ENCODE peak calls at places on chromosome 2, in four cellular contexts. W is choroid plexus epithelial cell, S is body of pancreas, V is fibroblast of mammary gland. R is an unnamed sample.

GRCh38 chr2:44951714-44952113 is 10.2 kb downstream of the SIX3 start:
- DNase-seq in W (no peak), S (no peak), V (no peak), R (no peak)

GRCh38 chr2:164302786-164303185 is 318.5 kb downstream of the GRB14 start:
- DNase-seq in W (no peak), S (no peak), V (no peak), R (no peak)

GRCh38 chr2:36886664-36887063 is 79.7 kb downstream of the STRN start:
- DNase-seq in W (no peak), S (no peak), V (peak), R (peak)

GRCh38 chr2:240597419-240598181 is 11.1 kb downstream of the CAPN10 start:
- DNase-seq in W (no peak), S (no peak), V (no peak), R (no peak)

GRCh38 chr2:102106133-102106556 is 36.4 kb upstream of the IL1R1 start:
- DNase-seq in W (peak), S (peak), V (peak), R (peak)

GRCh38 chr2:202023198-202023903 is 10.3 kb upstream of the FZD7 start:
- DNase-seq in W (no peak), S (no peak), V (no peak), R (no peak)

GRCh38 chr2:96655491-96655973 is 13.0 kb downstream of the FER1L5 start:
- DNase-seq in W (no peak), S (no peak), V (no peak), R (no peak)

GRCh38 chr2:160010361-160011145 is 51.9 kb downstream of the PLA2R1 start:
- DNase-seq in W (no peak), S (no peak), V (peak), R (no peak)

GRCh38 chr2:96906719-96907404 is 37.0 kb upstream of the SEMA4C start:
- DNase-seq in W (peak), S (no peak), V (peak), R (peak)

GRCh38 chr2:220748875-220749479 is 823.1 kb downstream of the EPHA4 start:
- DNase-seq in W (peak), S (no peak), V (no peak), R (no peak)

GRCh38 chr2:146623771-146624170 is 1221.1 kb upstream of the ACVR2A start:
- DNase-seq in W (peak), S (no peak), V (peak), R (peak)

GRCh38 chr2:38788306-38788705 is 10.3 kb downstream of the GEMIN6 start:
- DNase-seq in W (no peak), S (no peak), V (no peak), R (peak)

GRCh38 chr2:231212329-231212845 is 14.0 kb downstream of the ARMC9 start:
- DNase-seq in W (peak), S (no peak), V (peak), R (peak)

GRCh38 chr2:239186516-239186915 is 214.3 kb downstream of the HDAC4 start:
- DNase-seq in W (no peak), S (no peak), V (no peak), R (no peak)

GRCh38 chr2:179701524-179702110 is 159.8 kb downstream of the ZNF385B start:
- DNase-seq in W (no peak), S (no peak), V (peak), R (no peak)

GRCh38 chr2:222159221-222159620 is 139.6 kb downstream of the PAX3 start:
- DNase-seq in W (no peak), S (no peak), V (no peak), R (no peak)

GRCh38 chr2:121309801-121310200 is 24.8 kb upstream of the TFCP2L1 start:
- DNase-seq in W (no peak), S (no peak), V (peak), R (no peak)

GRCh38 chr2:199434555-199434954 is 23.2 kb downstream of the SATB2 start:
- DNase-seq in W (no peak), S (no peak), V (no peak), R (no peak)

GRCh38 chr2:236264256-236264655 is at the start of gene ASB18:
- DNase-seq in W (no peak), S (no peak), V (no peak), R (no peak)

GRCh38 chr2:240815761-240816583 is 4.0 kb downstream of the KIF1A start:
- DNase-seq in W (no peak), S (no peak), V (no peak), R (no peak)

GRCh38 chr2:212811946-212812345 is 273.3 kb upstream of the ERBB4 start:
- DNase-seq in W (no peak), S (no peak), V (no peak), R (no peak)

GRCh38 chr2:224650815-224651439 is 65.2 kb downstream of the CCDC195 start:
- DNase-seq in W (peak), S (no peak), V (peak), R (peak)

GRCh38 chr2:230411484-230412368 is 4.3 kb upstream of the SP100 start:
- DNase-seq in W (peak), S (peak), V (peak), R (peak)

GRCh38 chr2:74708883-74709282 is 54.8 kb downstream of the SEMA4F start:
- DNase-seq in W (peak), S (no peak), V (peak), R (peak)

GRCh38 chr2:236748801-236749200 is 179.2 kb downstream of the ACKR3 start:
- DNase-seq in W (peak), S (peak), V (no peak), R (peak)

GRCh38 chr2:170696948-170697347 is 18.2 kb upstream of the SP5 start:
- DNase-seq in W (no peak), S (no peak), V (no peak), R (no peak)

GRCh38 chr2:171711351-171711750 is 24.1 kb downstream of the DYNC1I2 start:
- DNase-seq in W (peak), S (no peak), V (no peak), R (peak)

GRCh38 chr2:85889648-85890281 is 975 bp upstream of the ST3GAL5 start:
- DNase-seq in W (no peak), S (peak), V (no peak), R (peak)

GRCh38 chr2:241195506-241196130 is 7.1 kb downstream of the ANO7 start:
- DNase-seq in W (no peak), S (no peak), V (no peak), R (no peak)

GRCh38 chr2:45776160-45776955 is 124.9 kb downstream of the PRKCE start:
- DNase-seq in W (no peak), S (no peak), V (peak), R (peak)

GRCh38 chr2:144414324-144414845 is 105.5 kb downstream of the ZEB2 start:
- DNase-seq in W (peak), S (no peak), V (peak), R (peak)

GRCh38 chr2:130019402-130019801 is 39.9 kb downstream of the RAB6C start:
- DNase-seq in W (no peak), S (no peak), V (no peak), R (no peak)

GRCh38 chr2:61460168-61460567 is 10.7 kb downstream of the USP34 start:
- DNase-seq in W (peak), S (no peak), V (peak), R (peak)

GRCh38 chr2:58535182-58535581 is 294.1 kb upstream of the FANCL start:
- DNase-seq in W (no peak), S (no peak), V (no peak), R (no peak)

GRCh38 chr2:200438251-200438650 is 71.6 kb downstream of the KCTD18 start:
- DNase-seq in W (peak), S (no peak), V (peak), R (no peak)

GRCh38 chr2:71333619-71334018 is 2.0 kb downstream of the ZNF638 start:
- DNase-seq in W (no peak), S (no peak), V (no peak), R (peak)
- H3K4me3 ChIP-seq in W (peak), S (no peak), V (peak), R (peak)

DNA sequence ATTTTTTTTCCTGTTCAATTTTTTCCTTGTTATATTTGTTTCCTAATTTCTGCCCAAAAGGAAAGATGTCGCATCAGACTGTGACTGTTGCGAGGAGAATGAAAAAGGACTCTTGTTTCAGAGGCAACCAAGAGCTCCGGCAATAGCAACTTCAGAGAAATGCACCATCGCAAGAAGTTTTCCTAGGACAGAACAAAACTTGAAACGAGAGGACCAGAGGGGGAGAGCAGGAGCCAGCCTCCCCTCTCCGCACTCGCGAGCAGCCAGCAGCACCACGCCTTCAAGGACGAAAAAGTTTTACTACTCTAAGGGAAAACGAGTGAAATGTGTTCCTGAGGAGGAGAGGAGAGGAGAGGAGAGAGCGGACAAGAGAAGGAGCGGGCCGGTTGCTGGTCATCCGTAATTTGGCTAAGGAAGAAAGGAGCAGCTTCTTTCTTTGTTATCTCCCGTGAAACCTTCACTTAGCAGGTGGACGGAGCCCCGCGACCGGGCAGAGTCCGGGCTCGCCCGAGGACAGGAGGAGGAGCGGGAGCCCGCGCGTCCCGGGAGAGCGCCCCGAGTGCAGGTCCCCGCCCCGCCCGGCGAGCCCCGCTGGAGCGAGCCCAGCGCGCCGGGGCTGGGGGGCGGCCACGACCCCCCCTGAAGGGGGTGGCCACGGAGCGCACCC is 725 bp downstream of the POU3F3 start:
- DNase-seq in W (no peak), S (no peak), V (no peak), R (peak)
- H3K4me3 ChIP-seq in W (peak), S (no peak), V (no peak), R (peak)

DNA sequence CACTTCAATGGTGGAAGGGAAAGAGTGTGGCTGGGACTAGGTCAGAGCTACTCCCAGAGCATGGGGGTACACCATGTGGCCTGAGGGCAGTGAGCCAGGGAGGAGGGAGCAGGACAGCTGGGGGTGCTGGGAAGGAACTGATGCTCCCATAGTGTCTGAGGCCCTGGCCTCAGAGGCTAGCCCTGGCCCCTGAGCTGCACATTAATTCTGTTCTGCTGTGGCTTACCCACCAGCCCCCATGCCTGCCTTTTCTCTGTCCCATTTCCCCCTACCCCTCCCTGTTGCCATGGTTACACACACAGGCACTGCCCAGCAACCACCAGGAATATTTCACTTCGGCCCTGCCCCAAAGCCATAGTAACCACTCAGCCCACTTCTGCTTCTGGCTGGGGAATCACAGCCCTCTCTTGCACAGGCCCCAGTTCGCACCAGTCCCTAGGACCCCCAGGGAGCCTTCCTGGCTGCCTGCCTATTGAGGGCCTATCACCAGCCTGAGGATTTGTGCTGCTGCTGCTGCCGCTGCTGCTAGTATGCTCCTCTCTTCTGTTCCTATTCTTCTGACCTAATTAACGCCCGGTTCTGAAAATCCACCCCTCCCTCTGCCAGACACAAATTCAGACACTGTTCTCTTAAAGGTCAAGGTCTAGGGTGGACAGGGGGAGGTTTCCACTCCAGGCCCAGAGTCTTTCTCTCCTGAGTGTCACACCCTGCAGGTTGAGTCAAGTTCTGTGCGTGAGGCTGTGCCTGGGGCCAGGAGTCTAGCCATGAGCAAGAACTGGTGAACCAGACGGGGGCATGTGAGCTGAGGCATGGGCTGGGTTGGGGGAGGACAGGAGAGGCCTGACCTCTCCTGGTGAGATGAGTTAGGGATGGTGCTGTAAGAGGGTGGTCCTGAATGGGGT is 87.1 kb upstream of the MCFD2 start:
- DNase-seq in W (peak), S (peak), V (no peak), R (peak)
- H3K4me3 ChIP-seq in W (no peak), S (no peak), V (no peak), R (no peak)

GRCh38 chr2:98463081-98463481 is 18.4 kb downstream of the INPP4A start:
- DNase-seq in W (no peak), S (no peak), V (no peak), R (no peak)

GRCh38 chr2:98465456-98466201 is 21.0 kb downstream of the INPP4A start:
- DNase-seq in W (peak), S (peak), V (peak), R (peak)

GRCh38 chr2:98463988-98464771 is 19.5 kb downstream of the INPP4A start:
- DNase-seq in W (no peak), S (no peak), V (no peak), R (no peak)

GRCh38 chr2:98463551-98463971 is 18.9 kb downstream of the INPP4A start:
- DNase-seq in W (no peak), S (no peak), V (no peak), R (no peak)

DNA sequence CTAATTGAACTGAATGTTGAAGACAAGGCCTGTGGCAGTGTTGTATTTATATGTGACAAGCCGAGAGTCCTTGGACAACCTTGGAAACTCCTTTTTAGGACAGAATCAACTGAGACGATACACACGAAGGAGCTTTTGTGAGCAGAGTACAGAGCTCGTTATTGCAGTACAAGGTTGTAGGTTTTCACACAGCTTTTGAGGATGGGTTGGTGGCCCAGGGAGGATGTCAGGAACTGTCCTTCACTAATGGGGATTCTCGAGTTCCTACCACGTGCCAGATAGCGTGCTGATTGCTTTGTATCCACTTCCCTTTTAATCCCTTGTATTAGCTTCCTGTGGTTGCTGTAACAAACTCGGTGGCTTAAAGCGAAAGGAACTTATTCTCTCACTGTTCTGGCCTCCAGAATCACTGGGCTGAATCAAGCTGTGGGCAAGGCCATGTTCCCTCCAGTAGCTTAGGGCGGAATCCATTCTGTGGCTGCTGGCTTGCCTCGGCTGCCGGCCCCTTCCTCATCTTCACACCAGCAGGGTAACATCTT is 20.2 kb downstream of the INPP4A start:
- DNase-seq in W (no peak), S (no peak), V (no peak), R (no peak)
- H3K4me3 ChIP-seq in W (no peak), S (no peak), V (no peak), R (no peak)

DNA sequence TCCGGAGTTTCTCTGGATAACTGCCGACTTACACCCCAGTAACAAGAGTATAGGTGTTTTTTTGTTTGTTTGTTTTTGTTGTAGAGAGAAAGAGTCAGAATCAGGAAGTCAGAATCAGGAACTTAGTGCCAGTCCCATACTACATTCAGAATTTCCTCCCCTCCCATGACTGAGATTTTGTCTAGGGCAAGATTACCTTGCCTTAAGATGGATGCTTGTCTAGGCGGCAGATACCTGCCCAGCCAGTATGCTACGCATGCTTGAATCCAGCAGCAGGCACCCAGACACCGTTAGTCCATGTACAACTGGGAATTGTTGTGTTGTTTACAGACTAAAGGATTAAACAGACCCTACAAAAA is 6.1 kb downstream of the XRCC5 start:
- DNase-seq in W (no peak), S (no peak), V (no peak), R (no peak)
- H3K4me3 ChIP-seq in W (peak), S (peak), V (peak), R (peak)

DNA sequence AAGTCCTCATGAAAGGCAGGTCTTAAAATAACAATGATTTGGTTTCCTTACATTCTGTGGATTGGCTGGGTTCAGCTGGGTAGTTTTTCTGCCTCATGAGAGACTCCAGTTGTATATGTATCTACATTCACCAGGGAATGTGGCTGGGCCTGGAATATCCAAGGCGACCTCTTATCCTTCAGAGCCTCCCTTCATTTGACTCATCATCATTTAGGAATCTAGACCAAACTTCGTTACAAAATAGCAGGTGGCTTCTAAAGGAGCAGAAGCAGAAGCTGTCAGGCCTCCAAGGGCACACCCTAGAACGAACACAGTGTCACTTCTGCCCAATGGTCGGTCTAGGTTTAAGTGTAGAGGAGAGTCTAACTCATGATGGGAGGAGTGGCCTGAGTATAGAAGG is 204.2 kb downstream of the EN1 start:
- DNase-seq in W (no peak), S (no peak), V (peak), R (no peak)
- H3K4me3 ChIP-seq in W (no peak), S (no peak), V (no peak), R (no peak)

GRCh38 chr2:188292446-188293239 is 969 bp downstream of the GULP1 start:
- DNase-seq in W (peak), S (peak), V (peak), R (peak)

GRCh38 chr2:188291617-188292445 is at the start of gene GULP1:
- DNase-seq in W (peak), S (peak), V (peak), R (peak)

GRCh38 chr2:188294547-188294946 is 2.9 kb downstream of the GULP1 start:
- DNase-seq in W (peak), S (no peak), V (peak), R (peak)

GRCh38 chr2:188295067-188295685 is 3.5 kb downstream of the GULP1 start:
- DNase-seq in W (no peak), S (no peak), V (peak), R (no peak)

DNA sequence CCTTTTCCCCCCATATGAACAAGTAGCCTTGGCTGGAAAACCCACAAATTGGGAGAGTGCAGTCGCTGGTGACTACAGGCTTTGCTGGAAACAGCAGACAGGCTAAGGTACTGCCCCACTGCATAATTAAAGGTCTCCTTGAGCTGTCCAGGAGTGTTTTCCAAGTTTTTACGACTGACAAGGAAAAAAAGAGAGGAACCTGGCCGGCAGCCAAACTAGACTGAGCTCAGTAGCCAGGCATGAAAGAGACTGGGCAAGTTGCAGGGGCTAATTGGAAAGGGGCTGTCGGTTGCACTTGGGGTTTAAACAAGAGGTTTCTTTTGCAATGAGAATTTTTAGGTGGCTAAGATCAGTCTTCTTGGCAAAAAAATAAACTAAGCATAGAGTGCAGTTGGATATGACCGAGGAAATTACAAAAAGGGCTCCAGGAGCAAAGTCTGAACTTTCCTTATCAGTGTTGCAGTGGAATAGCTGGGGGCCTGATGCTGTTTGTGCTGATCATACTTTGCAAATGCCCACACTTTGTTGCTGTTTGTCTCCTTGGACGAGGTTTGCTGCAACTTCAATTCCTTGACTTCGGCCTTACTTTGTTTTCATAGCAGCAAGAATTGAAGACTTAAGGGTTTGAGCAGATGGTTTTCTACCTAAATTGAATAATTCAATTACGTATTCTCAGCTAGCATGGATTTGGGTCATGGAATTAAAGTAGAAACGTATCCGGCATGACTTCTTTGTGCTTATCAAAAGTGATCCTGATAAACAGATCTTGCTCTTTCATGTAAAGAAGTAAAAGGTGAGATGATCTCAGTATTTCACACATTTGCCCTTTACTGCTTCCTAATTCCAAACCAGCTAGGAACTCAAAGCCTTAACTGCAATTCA is 2.2 kb downstream of the GULP1 start:
- DNase-seq in W (peak), S (peak), V (peak), R (peak)
- H3K4me3 ChIP-seq in W (peak), S (no peak), V (peak), R (peak)

GRCh38 chr2:162243305-162243693 is at the start of gene FAP:
- DNase-seq in W (peak), S (no peak), V (peak), R (peak)
- H3K4me3 ChIP-seq in W (peak), S (no peak), V (peak), R (peak)

R was measured in astrocyte of the spinal cord.